ENCODE peak calls at places on chromosomes 12 and 14, in nine cellular contexts. H is T-helper 22 cell; T is AML-193; R is activated CD8-positive, alpha-beta memory T cell treated with anti-CD3 and anti-CD28 coated beads for 1 hour; D is mesothelial cell of epicardium; C is fibroblast of lung; S is EL; G is iPS-NIHi11; U is osteoblast. M is an unnamed sample.

GRCh38 chr14:31971612-31972011 is 105.5 kb upstream of the ARHGAP5 start:
- DNase-seq in H (no peak), T (no peak), R (no peak), D (no peak), C (no peak), S (no peak), G (no peak), U (no peak), M (no peak)

GRCh38 chr14:22432348-22432976 is 156.6 kb downstream of the DAD1 start:
- DNase-seq in H (no peak), T (peak), R (no peak), D (no peak), C (peak), S (peak), G (peak), U (no peak), M (no peak)

GRCh38 chr12:58969227-58969626 is 48.9 kb upstream of the LRIG3 start:
- DNase-seq in H (no peak), T (no peak), R (no peak), D (no peak), C (no peak), S (no peak), G (no peak), U (no peak), M (no peak)

GRCh38 chr14:59362533-59362932 is 102.6 kb downstream of the GPR135 start:
- DNase-seq in H (no peak), T (no peak), R (no peak), D (no peak), C (peak), S (no peak), G (no peak), U (no peak), M (no peak)

GRCh38 chr12:10194160-10194559 is 15.3 kb downstream of the TMEM52B start:
- DNase-seq in H (no peak), T (no peak), R (no peak), D (no peak), C (peak), S (peak), G (no peak), U (no peak), M (no peak)

GRCh38 chr12:122732170-122732569 is 1.5 kb upstream of the HCAR1 start:
- DNase-seq in H (no peak), T (no peak), R (no peak), D (no peak), C (no peak), S (no peak), G (no peak), U (no peak), M (no peak)

GRCh38 chr12:67457136-67457535 is 188.0 kb downstream of the CAND1 start:
- DNase-seq in H (no peak), T (no peak), R (no peak), D (no peak), C (no peak), S (no peak), G (no peak), U (no peak), M (no peak)

GRCh38 chr14:52061380-52061779 is 7.5 kb downstream of the NID2 start:
- DNase-seq in H (no peak), T (no peak), R (no peak), D (no peak), C (no peak), S (no peak), G (no peak), U (peak), M (no peak)

GRCh38 chr12:108241961-108242360 is 97.2 kb downstream of the CMKLR1 start:
- DNase-seq in H (no peak), T (no peak), R (no peak), D (no peak), C (no peak), S (no peak), G (no peak), U (no peak), M (peak)

GRCh38 chr12:95788637-95789036 is 1.9 kb downstream of the NTN4 start:
- DNase-seq in H (no peak), T (no peak), R (no peak), D (no peak), C (peak), S (peak), G (no peak), U (peak), M (no peak)

GRCh38 chr12:52338241-52338960 is 17.2 kb upstream of the KRT83 start:
- DNase-seq in H (no peak), T (no peak), R (no peak), D (no peak), C (peak), S (no peak), G (no peak), U (peak), M (no peak)

GRCh38 chr12:48936379-48936979 is 11.2 kb upstream of the FKBP11 start:
- DNase-seq in H (peak), T (peak), R (peak), D (peak), C (peak), S (peak), G (peak), U (peak), M (peak)

GRCh38 chr14:95614335-95614734 is 71.9 kb upstream of the TCL1B start:
- DNase-seq in H (no peak), T (no peak), R (no peak), D (no peak), C (no peak), S (no peak), G (no peak), U (no peak), M (no peak)

GRCh38 chr12:16492240-16492639 is 113.7 kb downstream of the LMO3 start:
- DNase-seq in H (no peak), T (no peak), R (no peak), D (no peak), C (no peak), S (no peak), G (peak), U (no peak), M (no peak)

GRCh38 chr12:124917135-124917840 is 2.8 kb upstream of the UBC start:
- DNase-seq in H (peak), T (no peak), R (peak), D (peak), C (peak), S (peak), G (peak), U (peak), M (peak)

GRCh38 chr12:96981053-96981452 is 74.0 kb downstream of the NEDD1 start:
- DNase-seq in H (no peak), T (no peak), R (no peak), D (no peak), C (peak), S (peak), G (no peak), U (peak), M (no peak)

GRCh38 chr12:131105351-131105735 is 151.6 kb downstream of the ADGRD1 start:
- DNase-seq in H (no peak), T (no peak), R (no peak), D (no peak), C (no peak), S (no peak), G (no peak), U (peak), M (no peak)

GRCh38 chr12:76480800-76481199 is 78.8 kb downstream of the OSBPL8 start:
- DNase-seq in H (no peak), T (no peak), R (no peak), D (no peak), C (no peak), S (no peak), G (no peak), U (no peak), M (no peak)

GRCh38 chr12:45402288-45402687 is 186.4 kb downstream of the ANO6 start:
- DNase-seq in H (no peak), T (no peak), R (no peak), D (no peak), C (no peak), S (no peak), G (no peak), U (no peak), M (no peak)

GRCh38 chr14:29217813-29218450 is 451.3 kb downstream of the FOXG1 start:
- DNase-seq in H (no peak), T (no peak), R (no peak), D (no peak), C (no peak), S (no peak), G (no peak), U (no peak), M (no peak)

GRCh38 chr14:50260511-50260910 is 29.1 kb upstream of the SOS2 start:
- DNase-seq in H (no peak), T (peak), R (no peak), D (no peak), C (peak), S (peak), G (peak), U (no peak), M (peak)

GRCh38 chr14:29953501-29953900 is 25.9 kb upstream of the PRKD1 start:
- DNase-seq in H (no peak), T (no peak), R (no peak), D (no peak), C (no peak), S (no peak), G (no peak), U (peak), M (no peak)

GRCh38 chr14:53151523-53151866 is 1.6 kb downstream of the DDHD1 start:
- DNase-seq in H (no peak), T (no peak), R (no peak), D (no peak), C (no peak), S (no peak), G (no peak), U (no peak), M (no peak)

GRCh38 chr14:50600849-50601248 is 40.9 kb downstream of the ATL1 start:
- DNase-seq in H (no peak), T (no peak), R (no peak), D (no peak), C (peak), S (no peak), G (no peak), U (no peak), M (no peak)